ENCODE peak calls at places on chromosomes 4 and X, in six cellular contexts. J is Peyer's patch, G is hepatocyte, A is tibial nerve, F is cardiac muscle cell, P is IMR-90. N is an unnamed sample. For H3K4me1, the result is how much of the 10 kb centered on the place peaks cover.

GRCh38 chr4:133929540-133929939 is 272.0 kb downstream of the PABPC4L start:
- DNase-seq in J (no peak), G (no peak), A (no peak), F (peak), P (peak), N (no peak)

GRCh38 chr4:82584921-82585320 is 23.1 kb upstream of the TMEM150C start:
- DNase-seq in J (no peak), G (no peak), A (no peak), F (no peak), P (no peak), N (no peak)

GRCh38 chrX:110310896-110311295 is 7.0 kb downstream of the AMMECR1 start:
- DNase-seq in J (no peak), G (peak), A (no peak), F (peak), P (no peak), N (no peak)

GRCh38 chrX:19852014-19853005 is 35.1 kb downstream of the SH3KBP1 start:
- DNase-seq in J (no peak), G (no peak), A (no peak), F (peak), P (peak), N (no peak)

GRCh38 chr4:1039493-1040343 is 28.3 kb downstream of the FGFRL1 start:
- DNase-seq in J (no peak), G (peak), A (no peak), F (peak), P (peak), N (peak)

GRCh38 chr4:14871676-14872430 is 130.4 kb upstream of the CPEB2 start:
- DNase-seq in J (no peak), G (no peak), A (no peak), F (no peak), P (no peak), N (peak)

GRCh38 chr4:157220026-157220881 is at the start of gene GRIA2:
- DNase-seq in J (no peak), G (peak), A (no peak), F (peak), P (peak), N (peak)

GRCh38 chrX:155435744-155436112 is 22.7 kb downstream of the F8A3 start:
- DNase-seq in J (no peak), G (no peak), A (no peak), F (no peak), P (no peak), N (peak)

GRCh38 chr4:1731180-1731579 is 9.9 kb downstream of the TACC3 start:
- DNase-seq in J (no peak), G (no peak), A (no peak), F (no peak), P (peak), N (peak)

GRCh38 chrX:2767631-2768455 is 16.0 kb downstream of the XG start:
- DNase-seq in J (no peak), G (peak), A (peak), F (peak), P (peak), N (no peak)

GRCh38 chrX:30388325-30388724 is 79.1 kb upstream of the NR0B1 start:
- DNase-seq in J (no peak), G (no peak), A (no peak), F (no peak), P (no peak), N (no peak)

GRCh38 chr4:127634181-127634580 is 1.4 kb downstream of the INTU start:
- DNase-seq in J (no peak), G (no peak), A (no peak), F (peak), P (peak), N (no peak)

GRCh38 chr4:173420324-173420752 is 21.4 kb upstream of the SCRG1 start:
- DNase-seq in J (no peak), G (no peak), A (no peak), F (peak), P (peak), N (no peak)

GRCh38 chrX:71489540-71489939 is 43.4 kb upstream of the OGT start:
- DNase-seq in J (no peak), G (no peak), A (no peak), F (no peak), P (no peak), N (no peak)

GRCh38 chrX:130695931-130696330 is 207.1 kb downstream of the ENOX2 start:
- DNase-seq in J (no peak), G (no peak), A (no peak), F (no peak), P (no peak), N (no peak)

GRCh38 chr4:176927664-176928063 is 134.9 kb upstream of the VEGFC start:
- DNase-seq in J (no peak), G (peak), A (no peak), F (peak), P (peak), N (no peak)

GRCh38 chr4:126986828-126987227 is 645.9 kb upstream of the INTU start:
- DNase-seq in J (no peak), G (no peak), A (no peak), F (peak), P (peak), N (no peak)

GRCh38 chr4:5381981-5382441 is 326.3 kb downstream of the EVC2 start:
- DNase-seq in J (no peak), G (no peak), A (no peak), F (no peak), P (peak), N (no peak)

GRCh38 chrX:9942086-9942485 is 25.1 kb upstream of the CLDN34 start:
- DNase-seq in J (peak), G (no peak), A (no peak), F (no peak), P (no peak), N (no peak)

GRCh38 chrX:124641737-124642491 is 295.6 kb downstream of the SH2D1A start:
- DNase-seq in J (no peak), G (no peak), A (no peak), F (no peak), P (no peak), N (no peak)

GRCh38 chr4:76883147-76883546 is 14.8 kb downstream of the SOWAHB start:
- DNase-seq in J (no peak), G (no peak), A (no peak), F (peak), P (peak), N (no peak)

GRCh38 chr4:108763226-108763593 is 357 bp upstream of the ETNPPL start:
- DNase-seq in J (no peak), G (no peak), A (no peak), F (peak), P (no peak), N (no peak)

GRCh38 chrX:54044877-54045328 is 630 bp upstream of the PHF8 start:
- DNase-seq in J (no peak), G (no peak), A (no peak), F (no peak), P (no peak), N (no peak)

GRCh38 chr4:5887011-5887360 is 5.9 kb downstream of the CRMP1 start:
- DNase-seq in J (no peak), G (no peak), A (no peak), F (no peak), P (no peak), N (no peak)

GRCh38 chrX:145729635-145730034 is 88.0 kb upstream of the SLITRK2 start:
- DNase-seq in J (no peak), G (no peak), A (no peak), F (no peak), P (no peak), N (no peak)

GRCh38 chr4:164023214-164023613 is 528.7 kb downstream of the TMA16 start:
- DNase-seq in J (no peak), G (no peak), A (no peak), F (no peak), P (no peak), N (no peak)

GRCh38 chr4:57131849-57132745 is 21.9 kb upstream of the IGFBP7 start:
- DNase-seq in J (no peak), G (peak), A (no peak), F (peak), P (peak), N (peak)

GRCh38 chrX:24334473-24334872 is 20.6 kb upstream of the SUPT20HL2 start:
- DNase-seq in J (no peak), G (peak), A (no peak), F (no peak), P (peak), N (no peak)

GRCh38 chr4:181301735-181302380 is 941.3 kb upstream of the TENM3 start:
- DNase-seq in J (peak), G (peak), A (no peak), F (peak), P (peak), N (peak)

GRCh38 chrX:115957862-115958490 is 212.6 kb upstream of the AGTR2 start:
- DNase-seq in J (no peak), G (no peak), A (no peak), F (no peak), P (no peak), N (peak)

GRCh38 chr4:176193126-176193525 is 2.3 kb downstream of the SPATA4 start:
- DNase-seq in J (no peak), G (no peak), A (no peak), F (peak), P (peak), N (no peak)

GRCh38 chr4:36328130-36328529 is 46.7 kb downstream of the DTHD1 start:
- DNase-seq in J (no peak), G (no peak), A (no peak), F (no peak), P (no peak), N (no peak)

GRCh38 chrX:47568656-47569295 is 7.8 kb downstream of the ARAF start:
- DNase-seq in J (no peak), G (no peak), A (no peak), F (no peak), P (no peak), N (no peak)

GRCh38 chr4:95095352-95095974 is 337.7 kb downstream of the BMPR1B start:
- DNase-seq in J (no peak), G (peak), A (no peak), F (peak), P (peak), N (no peak)

GRCh38 chrX:154096140-154097002 is 1.1 kb downstream of the MECP2 start:
- DNase-seq in J (no peak), G (peak), A (no peak), F (peak), P (peak), N (no peak)

GRCh38 chr4:15202481-15202880 is 200.2 kb downstream of the CPEB2 start:
- DNase-seq in J (no peak), G (peak), A (no peak), F (no peak), P (peak), N (no peak)

GRCh38 chr4:15870079-15870478 is 68.5 kb downstream of the FGFBP1 start:
- DNase-seq in J (no peak), G (no peak), A (no peak), F (no peak), P (no peak), N (no peak)

GRCh38 chr4:41882622-41883347 is 52.4 kb upstream of the TMEM33 start:
- DNase-seq in J (no peak), G (peak), A (no peak), F (peak), P (peak), N (no peak)

GRCh38 chrX:110914281-110914680 is 118.7 kb upstream of the CHRDL1 start:
- DNase-seq in J (no peak), G (no peak), A (no peak), F (no peak), P (no peak), N (no peak)

DNA sequence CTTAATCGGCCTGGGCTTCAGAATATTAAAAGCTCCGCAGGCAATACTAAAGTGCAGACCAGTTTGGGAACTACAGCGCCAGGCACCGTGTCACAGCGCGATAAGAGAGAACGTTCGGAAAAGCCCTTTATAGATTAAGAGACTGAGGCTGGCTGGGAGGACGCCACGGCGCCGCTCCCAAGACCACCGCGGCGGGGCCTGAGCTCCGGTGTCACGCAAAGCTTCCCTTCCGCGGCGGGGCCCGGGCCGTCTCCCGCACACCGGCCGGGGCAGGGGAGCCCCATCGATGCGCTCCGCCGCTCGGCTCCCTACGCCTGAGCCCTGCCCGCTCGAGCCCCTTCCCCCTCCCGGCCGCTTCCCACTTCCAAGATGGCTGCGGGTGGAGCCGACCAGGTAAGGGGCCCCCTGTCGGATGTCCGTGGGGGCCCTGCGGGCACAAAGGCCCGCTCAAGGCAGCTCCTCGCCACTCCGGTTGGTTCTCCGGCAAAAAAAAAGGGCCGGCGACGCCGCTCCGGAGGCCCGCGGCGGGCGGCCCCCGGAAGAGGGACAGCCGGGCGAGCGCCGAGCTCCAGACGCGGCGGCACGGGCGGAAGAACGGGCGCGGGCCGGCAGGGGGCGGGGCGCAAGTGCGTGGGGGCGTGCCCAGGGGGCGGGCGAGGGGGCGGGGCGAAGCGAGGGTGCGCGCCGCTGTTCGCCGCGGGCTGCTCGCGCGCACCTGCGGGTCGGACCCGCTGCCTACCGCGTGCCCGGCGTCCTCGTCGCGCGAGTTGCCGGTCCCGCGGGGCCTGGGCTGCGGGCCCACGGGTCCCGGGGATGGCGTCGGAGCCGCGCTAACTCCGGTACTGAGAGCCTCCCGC is at the start of gene TBC1D14:
- DNase-seq in J (peak), G (peak), A (peak), F (peak), P (peak), N (peak)
- TF ChIP-seq CTCF in J (peak), G (peak), A (no peak), F (peak), P (peak), N (no peak)

GRCh38 chr4:87523307-87523706 is 5.9 kb downstream of the SPARCL1 start:
- DNase-seq in J (no peak), G (no peak), A (no peak), F (no peak), P (no peak), N (no peak)
- H3K27ac ChIP-seq in J (no peak), G (no peak), A (peak), F (no peak), P (no peak), N (no peak)

DNA sequence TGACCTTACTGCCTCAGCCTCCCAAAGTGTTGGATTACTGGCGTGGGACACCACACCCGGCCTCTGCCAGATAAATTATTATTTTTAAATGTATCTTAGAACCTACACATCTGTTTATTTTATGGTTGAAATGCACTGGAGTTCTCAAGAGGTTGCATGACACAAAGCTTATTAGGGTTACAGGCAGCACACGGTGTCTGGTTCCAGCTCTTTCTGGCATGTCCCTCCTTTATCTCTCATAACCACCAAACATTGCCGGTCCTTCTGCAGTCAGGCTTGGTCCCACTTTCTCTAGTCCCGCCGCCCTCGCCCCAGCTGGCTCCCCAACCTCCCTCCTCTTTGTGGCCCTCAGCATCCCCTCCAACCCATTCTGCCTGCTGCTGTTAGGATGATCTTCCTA is 39.7 kb upstream of the SPRY1 start:
- DNase-seq in J (no peak), G (no peak), A (no peak), F (no peak), P (no peak), N (no peak)
- H3K4me1 ChIP-seq in J (under half), G (under half), A (under half), F (under half), P (under half), N (under half)

GRCh38 chr4:6894086-6894478 is 15.5 kb upstream of the TBC1D14 start:
- DNase-seq in J (no peak), G (no peak), A (no peak), F (no peak), P (no peak), N (no peak)

GRCh38 chr4:6892909-6893202 is 16.8 kb upstream of the TBC1D14 start:
- DNase-seq in J (no peak), G (no peak), A (no peak), F (no peak), P (no peak), N (no peak)

GRCh38 chr4:6891436-6892170 is 18.0 kb upstream of the TBC1D14 start:
- DNase-seq in J (no peak), G (no peak), A (no peak), F (peak), P (peak), N (no peak)

GRCh38 chr4:6893449-6894085 is 16.1 kb upstream of the TBC1D14 start:
- DNase-seq in J (no peak), G (peak), A (no peak), F (no peak), P (peak), N (no peak)

GRCh38 chr4:6892190-6892908 is 17.3 kb upstream of the TBC1D14 start:
- DNase-seq in J (peak), G (peak), A (peak), F (peak), P (peak), N (no peak)
- TF ChIP-seq CTCF in J (peak), G (peak), A (no peak), F (peak), P (peak), N (no peak)

GRCh38 chr4:2746891-2747695 is 9.0 kb downstream of the TNIP2 start:
- DNase-seq in J (no peak), G (no peak), A (no peak), F (no peak), P (no peak), N (no peak)
- H3K27ac ChIP-seq in J (no peak), G (peak), A (peak), F (no peak), P (no peak), N (peak)

GRCh38 chr4:17811078-17811603 is 362 bp downstream of the NCAPG start:
- DNase-seq in J (no peak), G (no peak), A (no peak), F (no peak), P (no peak), N (no peak)

GRCh38 chr4:17812125-17812524 is 1.3 kb downstream of the NCAPG start:
- DNase-seq in J (no peak), G (no peak), A (no peak), F (no peak), P (no peak), N (no peak)

GRCh38 chr4:17812801-17813200 is 2.0 kb downstream of the NCAPG start:
- DNase-seq in J (no peak), G (no peak), A (no peak), F (peak), P (no peak), N (no peak)

GRCh38 chr4:17809667-17810066 is 890 bp downstream of the DCAF16 start:
- DNase-seq in J (no peak), G (no peak), A (no peak), F (no peak), P (no peak), N (no peak)

DNA sequence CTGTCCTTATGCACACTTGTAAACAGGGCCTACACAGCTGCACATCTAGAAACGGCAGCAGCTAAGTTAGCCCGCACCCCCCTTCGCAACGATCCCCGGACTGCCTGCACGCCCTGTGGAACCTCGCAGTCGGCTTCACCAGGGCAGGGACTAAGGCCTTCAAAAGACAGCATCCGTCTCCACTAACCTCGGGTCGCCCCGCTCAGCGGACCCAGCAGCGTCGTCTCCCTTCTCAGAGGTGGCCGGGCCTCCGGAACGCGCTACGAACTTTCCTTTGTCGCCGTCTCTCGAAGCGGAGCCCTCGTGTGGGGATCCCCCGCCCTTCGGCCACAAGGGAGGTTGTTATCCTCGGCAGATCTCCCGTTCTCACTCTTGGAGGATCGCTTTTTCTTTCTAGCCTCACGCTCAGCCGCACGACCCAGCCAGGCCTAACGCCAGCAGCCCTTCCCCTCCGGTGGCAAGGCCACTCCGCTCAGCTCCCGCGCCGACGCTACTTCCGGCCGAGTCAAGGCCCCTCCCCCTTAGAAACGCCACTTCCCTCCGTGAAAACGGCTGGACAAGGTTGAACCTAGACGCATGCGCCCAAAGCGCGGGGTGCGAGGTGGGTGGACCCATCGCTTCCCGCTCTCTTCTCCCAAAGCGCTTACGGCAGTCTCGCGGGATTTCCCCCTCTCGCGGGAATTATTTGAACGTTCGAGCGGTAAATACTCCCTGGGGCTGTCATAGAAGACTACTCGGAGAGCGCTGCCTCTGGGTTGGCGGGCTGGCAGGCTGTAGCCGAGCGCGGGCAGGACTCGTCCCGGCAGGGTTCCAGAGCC is at the start of the genes DCAF16 and NCAPG:
- DNase-seq in J (peak), G (peak), A (peak), F (peak), P (peak), N (peak)
- H3K4me1 ChIP-seq in J (under half), G (under half), A (half or more), F (under half), P (under half), N (under half)

N was measured in pancreas.